ENCODE peak calls at places on chromosomes 6 and 20, in ten cellular contexts. F is fibroblast of lung; A is endodermal cell; G is HepG2; Q is heart left ventricle; J is sigmoid colon; I is effector memory CD4-positive, alpha-beta T cell; U is WERI-Rb-1; P is neural progenitor cell; N is CD8-positive, alpha-beta memory T cell. H is an unnamed sample. For H3K27me3, the result is how much of the 10 kb centered on the place peaks cover.

GRCh38 chr6:111916747-111917146 is 43.5 kb upstream of the FYN start:
- DNase-seq in A (no peak), N (no peak), G (no peak), U (no peak), P (no peak), J (no peak), Q (no peak), I (no peak), F (no peak), H (no peak)

GRCh38 chr6:136115941-136116340 is 134.2 kb downstream of the MTFR2 start:
- DNase-seq in P (no peak), F (no peak), U (no peak), Q (no peak), J (no peak), N (no peak), I (no peak), G (no peak), A (no peak), H (no peak)

GRCh38 chr6:154430494-154430919 is 73.9 kb upstream of the IPCEF1 start:
- DNase-seq in N (no peak), F (no peak), A (no peak), U (no peak), P (no peak), J (no peak), G (peak), I (no peak), Q (no peak), H (no peak)

GRCh38 chr6:108798672-108799355 is 49.4 kb upstream of the ARMC2 start:
- DNase-seq in I (peak), U (peak), F (no peak), J (no peak), N (peak), A (peak), P (peak), Q (no peak), G (no peak), H (no peak)

GRCh38 chr6:152983637-152984386 is 971 bp upstream of the FBXO5 start:
- DNase-seq in G (peak), U (peak), I (peak), J (peak), F (peak), Q (peak), A (peak), P (peak), N (no peak), H (peak)

GRCh38 chr6:155583997-155584396 is 128.4 kb upstream of the NOX3 start:
- DNase-seq in N (no peak), J (no peak), F (no peak), A (no peak), G (no peak), P (no peak), U (no peak), Q (no peak), I (no peak), H (no peak)

GRCh38 chr6:44593539-44593944 is 206.0 kb downstream of the CDC5L start:
- DNase-seq in Q (peak), F (peak), J (no peak), U (peak), I (peak), A (peak), N (peak), G (peak), P (peak), H (peak)

GRCh38 chr20:40568200-40568599 is 120.8 kb downstream of the MAFB start:
- DNase-seq in J (no peak), N (no peak), Q (no peak), F (peak), G (no peak), I (no peak), U (no peak), P (no peak), A (no peak), H (no peak)

GRCh38 chr6:148599967-148600426 is 146.8 kb upstream of the UST start:
- DNase-seq in P (peak), U (no peak), F (no peak), I (no peak), N (no peak), J (peak), A (peak), G (peak), Q (no peak), H (no peak)

GRCh38 chr20:49937023-49937929 is 1.1 kb downstream of the RNF114 start:
- DNase-seq in G (no peak), A (no peak), F (peak), U (no peak), P (no peak), J (peak), I (no peak), Q (no peak), N (no peak), H (no peak)

GRCh38 chr6:130178692-130179091 is 44.1 kb downstream of the SAMD3 start:
- DNase-seq in F (peak), N (no peak), U (no peak), I (no peak), P (no peak), J (no peak), A (peak), Q (no peak), G (peak), H (peak)

GRCh38 chr6:145428656-145429173 is 306.6 kb downstream of the EPM2A start:
- DNase-seq in Q (no peak), F (peak), P (peak), J (no peak), A (no peak), G (no peak), I (no peak), N (no peak), U (no peak), H (no peak)

GRCh38 chr20:34337544-34337943 is 25.5 kb upstream of the ITCH start:
- DNase-seq in I (no peak), J (no peak), G (no peak), F (no peak), A (no peak), Q (no peak), N (no peak), U (no peak), P (no peak), H (no peak)

GRCh38 chr6:786946-787763 is 94.2 kb upstream of the EXOC2 start:
- DNase-seq in N (no peak), P (peak), U (peak), A (peak), G (peak), J (no peak), I (no peak), Q (no peak), F (no peak), H (no peak)

GRCh38 chr6:25958700-25959162 is 3.9 kb upstream of the TRIM38 start:
- DNase-seq in P (no peak), J (no peak), U (no peak), N (no peak), G (no peak), I (no peak), Q (no peak), F (no peak), A (no peak), H (no peak)
- H3K4me3 ChIP-seq in P (no peak), J (no peak), U (no peak), N (peak), G (no peak), I (peak), Q (no peak), F (no peak), A (peak), H (no peak)

GRCh38 chr20:63150391-63150898 is 65.5 kb downstream of the YTHDF1 start:
- DNase-seq in F (no peak), I (no peak), G (no peak), Q (no peak), U (no peak), P (no peak), J (no peak), N (no peak), A (no peak), H (no peak)

GRCh38 chr20:63153254-63154221 is 62.4 kb downstream of the YTHDF1 start:
- DNase-seq in J (no peak), P (no peak), N (no peak), U (no peak), G (no peak), A (no peak), F (no peak), I (no peak), Q (no peak), H (no peak)

GRCh38 chr20:63152322-63153253 is 63.3 kb downstream of the YTHDF1 start:
- DNase-seq in J (no peak), G (no peak), F (no peak), Q (no peak), A (no peak), U (no peak), N (no peak), I (no peak), P (no peak), H (no peak)

GRCh38 chr20:63150911-63151531 is 64.9 kb downstream of the YTHDF1 start:
- DNase-seq in Q (no peak), A (no peak), F (no peak), U (no peak), N (no peak), G (no peak), I (no peak), J (no peak), P (no peak), H (no peak)

DNA sequence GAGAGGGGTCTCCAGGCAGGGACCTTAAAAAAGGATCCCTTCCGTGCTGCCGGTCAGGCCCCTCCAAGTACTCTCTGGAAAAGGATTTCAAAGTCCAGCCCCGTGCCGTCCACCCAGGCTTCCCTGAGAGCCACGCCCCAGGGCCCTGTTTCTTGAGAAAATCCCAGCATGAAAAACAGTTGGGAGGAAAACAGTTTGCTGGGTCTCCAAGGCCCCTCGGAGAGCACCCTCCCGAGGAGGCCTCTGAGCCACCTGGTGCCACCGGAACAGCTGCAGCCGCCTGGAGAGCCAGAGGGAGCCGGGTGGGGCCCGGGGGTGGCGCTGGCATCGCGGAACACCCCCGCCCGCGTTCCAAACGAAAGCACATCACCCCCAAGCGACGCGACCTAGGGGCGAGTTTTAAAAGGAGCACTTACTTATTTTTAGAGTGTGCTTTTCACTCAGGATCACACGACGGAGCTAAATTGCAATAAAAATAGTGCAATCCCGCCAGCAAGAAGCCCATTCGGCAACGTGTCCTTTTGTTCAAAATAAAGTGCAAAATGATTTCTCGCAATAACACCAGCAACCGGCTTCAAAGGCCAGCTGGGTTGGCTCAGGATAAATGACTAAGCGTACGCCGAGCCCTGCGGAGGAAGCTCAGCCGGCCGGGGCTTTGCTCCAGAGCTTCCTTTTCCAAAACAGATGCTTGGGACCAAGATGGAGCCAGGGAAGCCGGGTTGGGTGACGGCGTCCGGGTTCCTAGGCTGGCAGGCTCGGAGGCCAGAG is 64.2 kb downstream of the YTHDF1 start:
- DNase-seq in Q (peak), G (no peak), P (no peak), U (no peak), J (no peak), A (no peak), N (no peak), F (peak), I (no peak), H (no peak)
- H3K27ac ChIP-seq in Q (peak), G (no peak), P (no peak), U (no peak), J (peak), A (no peak), N (no peak), F (no peak), I (no peak), H (no peak)

DNA sequence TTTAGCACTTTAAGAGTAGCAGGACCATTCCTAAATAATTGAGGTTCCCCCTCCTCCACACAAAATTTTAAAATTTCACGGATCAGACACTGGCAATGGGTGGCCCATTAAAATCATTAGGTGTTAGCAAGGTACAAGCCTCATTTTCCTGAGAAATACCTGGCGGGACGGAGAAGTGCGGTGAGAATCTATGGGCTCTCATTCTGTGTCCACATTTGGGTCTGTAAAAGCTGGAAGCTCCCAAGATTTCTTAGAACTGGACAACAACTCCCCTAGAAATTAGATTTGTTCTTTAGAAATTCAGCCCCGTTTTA is 5.9 kb downstream of the SIM1 start:
- DNase-seq in A (no peak), N (no peak), Q (no peak), J (no peak), I (no peak), P (no peak), F (no peak), G (no peak), U (no peak), H (no peak)
- H3K27me3 ChIP-seq in A (half or more), N (half or more), Q (half or more), J (half or more), I (half or more), P (half or more), F (half or more), G (under half), U (under half), H (under half)

DNA sequence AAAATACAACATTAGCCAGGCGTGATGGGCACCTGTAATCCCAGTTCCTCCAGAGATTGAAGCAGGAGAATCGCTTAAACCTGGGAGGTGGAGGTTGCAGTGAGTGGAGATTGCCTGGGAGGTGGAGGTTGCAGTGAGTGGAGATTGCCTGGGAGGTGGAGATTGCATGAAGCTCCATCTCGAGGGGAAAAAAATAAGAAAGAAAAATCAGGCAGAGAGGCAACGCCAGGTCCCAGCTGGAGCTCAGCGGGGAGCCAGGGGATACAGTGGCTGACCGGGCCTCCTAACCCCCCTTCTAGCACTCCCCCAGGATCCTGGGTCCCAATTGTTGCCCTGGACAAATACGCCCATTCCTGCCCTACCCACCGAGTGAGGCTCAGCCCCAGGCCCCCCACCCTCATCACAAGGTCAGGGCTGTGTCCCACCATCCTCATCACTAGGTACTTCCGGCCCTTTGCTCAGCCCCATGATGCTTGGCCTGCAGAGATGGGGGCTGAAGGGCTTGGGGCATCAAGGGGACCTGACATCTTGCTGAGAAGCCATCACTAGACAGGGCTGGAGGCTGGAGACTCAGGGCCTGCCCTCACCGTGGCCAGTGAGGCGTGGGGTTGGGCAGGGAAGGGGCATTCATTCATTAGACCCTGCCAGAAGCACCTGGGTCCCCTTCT is 1.9 kb downstream of the OGFR start:
- DNase-seq in A (no peak), F (no peak), P (no peak), U (no peak), J (no peak), I (no peak), Q (no peak), G (no peak), N (no peak), H (no peak)
- H3K4me3 ChIP-seq in A (peak), F (peak), P (peak), U (no peak), J (peak), I (no peak), Q (peak), G (peak), N (peak), H (no peak)

GRCh38 chr6:41294463-41294862 is 8.0 kb upstream of the TREM1 start:
- DNase-seq in N (no peak), U (no peak), F (no peak), G (no peak), A (no peak), J (no peak), P (no peak), Q (no peak), I (no peak), H (no peak)

GRCh38 chr6:41302638-41303037 is 16.2 kb upstream of the TREM1 start:
- DNase-seq in G (no peak), I (no peak), F (no peak), U (no peak), J (no peak), P (no peak), Q (no peak), A (no peak), N (no peak), H (no peak)

DNA sequence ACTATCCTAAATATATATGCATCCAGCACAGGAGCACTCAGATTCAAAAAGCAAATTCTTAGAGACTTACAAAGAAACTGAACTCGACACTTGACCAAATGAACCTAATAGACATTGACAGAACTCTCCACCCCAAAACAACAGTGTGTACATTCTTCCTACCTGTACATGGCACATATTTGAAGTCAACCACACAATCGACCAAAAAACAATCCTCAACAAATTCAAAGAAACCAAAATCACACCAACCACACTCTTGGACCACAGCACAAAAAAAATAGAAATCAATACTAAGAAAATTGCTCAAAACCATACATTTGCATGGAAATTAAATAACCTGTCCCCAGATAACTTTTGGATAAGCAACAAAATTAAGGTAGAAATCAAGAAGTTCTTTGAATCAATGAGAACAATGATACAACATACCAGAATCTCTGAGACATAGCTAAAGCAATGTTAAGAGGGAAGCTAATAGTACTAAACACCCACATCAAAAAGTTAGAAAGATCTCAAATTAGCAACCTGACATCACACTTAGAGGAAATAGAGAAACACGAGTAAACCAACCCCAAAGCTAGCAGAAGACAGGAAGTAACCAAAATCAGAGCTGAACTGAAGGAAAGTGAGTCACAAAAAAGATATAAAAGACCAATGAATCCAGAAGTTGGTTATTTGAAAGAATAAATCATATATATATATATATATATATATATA is 12.5 kb upstream of the TREM1 start:
- DNase-seq in A (no peak), P (no peak), F (no peak), I (no peak), U (no peak), G (no peak), N (peak), Q (no peak), J (no peak), H (no peak)
- H3K27ac ChIP-seq in A (no peak), P (no peak), F (no peak), I (no peak), U (no peak), G (no peak), N (no peak), Q (no peak), J (no peak), H (no peak)

GRCh38 chr6:117270960-117271507 is 5.7 kb downstream of the VGLL2 start:
- DNase-seq in U (no peak), F (no peak), Q (no peak), P (no peak), A (no peak), G (no peak), J (no peak), N (no peak), I (no peak), H (no peak)
- H3K27me3 ChIP-seq in U (half or more), F (under half), Q (half or more), P (half or more), A (half or more), G (under half), J (under half), N (under half), I (under half), H (under half)

H was measured in SJSA1.